ENCODE peak calls at places on chromosomes 6 and 20, in seven cellular contexts. C is NCI-H69; D is head of caudate nucleus; F is Kasumi-1; A is HuH-7.5; B is stimulated activated CD8-positive, alpha-beta memory T cell treated with anti-CD3 and anti-CD28 coated beads, Interleukin-15, amount 100 ng/mL, for 4 hours; X is caudate nucleus. H is an unnamed sample.

GRCh38 chr6:52686878-52687699 is 16.2 kb downstream of the TMEM14A start:
- DNase-seq in B (no peak), F (no peak), X (no peak), D (no peak), C (no peak), A (no peak), H (no peak)

GRCh38 chr6:19879663-19880062 is 42.5 kb downstream of the ID4 start:
- DNase-seq in F (no peak), D (no peak), C (peak), X (no peak), A (no peak), B (no peak), H (peak)

GRCh38 chr6:25749837-25750236 is 4.7 kb upstream of the SLC17A4 start:
- DNase-seq in X (no peak), C (no peak), D (no peak), A (no peak), B (no peak), F (peak), H (no peak)

GRCh38 chr6:140485740-140486467 is 1111.5 kb upstream of the CITED2 start:
- DNase-seq in B (no peak), A (no peak), C (no peak), F (peak), X (no peak), D (peak), H (no peak)

GRCh38 chr6:166005846-166006592 is 161.6 kb downstream of the TBXT start:
- DNase-seq in C (peak), D (peak), X (peak), F (no peak), A (no peak), B (no peak), H (peak)

GRCh38 chr20:44644384-44645131 is 6.9 kb downstream of the ADA start:
- DNase-seq in A (no peak), X (no peak), D (no peak), F (no peak), C (no peak), B (no peak), H (no peak)

GRCh38 chr6:135880066-135880972 is 28.8 kb downstream of the PDE7B start:
- DNase-seq in X (no peak), D (no peak), A (no peak), C (no peak), F (peak), B (peak), H (no peak)

GRCh38 chr20:50251992-50252491 is 61.4 kb downstream of the CEBPB start:
- DNase-seq in X (no peak), F (no peak), A (no peak), B (no peak), C (no peak), D (no peak), H (no peak)

GRCh38 chr6:126176266-126176665 is 163.6 kb upstream of the CENPW start:
- DNase-seq in D (no peak), B (no peak), F (peak), A (no peak), C (peak), X (no peak), H (no peak)

GRCh38 chr20:62742979-62743776 is 34.5 kb downstream of the NTSR1 start:
- DNase-seq in C (no peak), A (no peak), X (no peak), B (no peak), F (no peak), D (peak), H (no peak)

GRCh38 chr6:134721095-134721400 is 228.9 kb downstream of the ALDH8A1 start:
- DNase-seq in X (no peak), F (no peak), C (no peak), A (no peak), D (no peak), B (no peak), H (no peak)

GRCh38 chr6:148969679-148970078 is 222.8 kb downstream of the UST start:
- DNase-seq in C (peak), X (no peak), D (no peak), F (no peak), B (no peak), A (no peak), H (peak)

GRCh38 chr20:41078329-41078728 is 49.7 kb downstream of the TOP1 start:
- DNase-seq in F (peak), D (no peak), B (no peak), X (no peak), C (peak), A (peak), H (no peak)